ENCODE peak calls at places on chromosome 12, in six cellular contexts. H, N, W, Z, G and P are unnamed samples. For H3K9me3 and H3K36me3, the result is how much of the 10 kb centered on the place peaks cover.

GRCh38 chr12:89733579-89734201 is 25.1 kb upstream of the ATP2B1 start:
- DNase-seq in Z (no peak), H (no peak), N (peak), G (no peak), W (no peak), P (no peak)

GRCh38 chr12:70609739-70610491 is 27.3 kb downstream of the PTPRB start:
- DNase-seq in H (no peak), Z (peak), G (peak), N (peak), W (peak), P (no peak)

GRCh38 chr12:124347805-124348658 is 53.1 kb downstream of the RFLNA start:
- DNase-seq in Z (no peak), W (peak), G (no peak), H (no peak), N (no peak), P (no peak)

GRCh38 chr12:68259318-68259940 is 6.0 kb upstream of the IL22 start:
- DNase-seq in H (no peak), N (no peak), G (no peak), Z (no peak), W (no peak), P (no peak)

GRCh38 chr12:76595056-76595455 is 35.5 kb upstream of the OSBPL8 start:
- DNase-seq in W (no peak), Z (no peak), G (no peak), N (no peak), H (no peak), P (no peak)

GRCh38 chr12:123046431-123046830 is 66.0 kb downstream of the ARL6IP4 start:
- DNase-seq in W (no peak), G (no peak), H (no peak), Z (no peak), N (no peak), P (no peak)

GRCh38 chr12:93387780-93388179 is 10.1 kb downstream of the NUDT4 start:
- DNase-seq in Z (no peak), W (no peak), G (no peak), N (no peak), H (no peak), P (no peak)

GRCh38 chr12:17992002-17992656 is 97.9 kb downstream of the RERGL start:
- DNase-seq in W (peak), G (no peak), H (no peak), N (peak), Z (no peak), P (no peak)

GRCh38 chr12:2675776-2676175 is 119.0 kb upstream of the FKBP4 start:
- DNase-seq in W (no peak), H (no peak), N (no peak), G (no peak), Z (peak), P (no peak)

GRCh38 chr12:106417926-106418910 is 60.7 kb downstream of the POLR3B start:
- DNase-seq in G (no peak), N (no peak), Z (no peak), W (no peak), H (no peak), P (no peak)

DNA sequence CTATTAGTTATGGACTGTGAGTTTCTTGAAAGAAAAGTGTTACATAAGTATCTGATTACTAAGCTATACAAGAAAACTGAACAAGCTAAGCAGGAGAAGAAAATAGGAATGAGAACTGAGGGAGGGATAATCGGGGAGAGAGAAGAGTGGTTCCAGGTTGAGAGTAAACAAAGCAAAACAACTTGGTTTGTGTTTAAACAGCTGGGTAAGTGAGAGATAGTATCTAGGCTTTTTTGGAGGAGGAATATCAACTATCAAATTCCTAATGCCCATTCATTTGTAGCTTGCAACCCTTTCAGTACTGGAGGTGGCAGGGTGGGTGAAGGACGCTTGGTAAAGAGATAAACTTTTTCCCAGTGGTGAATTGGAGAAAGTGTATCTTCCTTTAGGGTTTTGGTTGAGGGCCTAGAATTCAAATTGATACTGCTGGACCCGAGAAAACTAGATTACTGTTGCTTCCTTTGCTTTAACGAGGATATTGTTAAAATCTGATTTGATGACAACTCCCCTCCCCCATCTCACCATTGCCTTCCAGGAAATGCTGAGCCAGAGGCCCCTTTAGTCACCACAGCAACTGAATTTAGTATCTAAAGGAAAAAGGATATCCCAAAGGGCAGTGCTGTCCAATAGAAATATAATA is 2.0 kb upstream of the SLC2A3 start:
- DNase-seq in Z (no peak), N (no peak), G (no peak), W (no peak), H (no peak), P (no peak)
- H3K4me3 ChIP-seq in Z (no peak), N (no peak), G (no peak), W (no peak), H (no peak), P (no peak)

GRCh38 chr12:37547611-37548010 is 769.0 kb upstream of the ALG10B start:
- DNase-seq in Z (no peak), N (no peak), H (no peak), G (no peak), W (peak), P (no peak)
- H3K9me3 ChIP-seq in Z (under half), N (under half), H (under half), G (under half), W (under half), P (under half)

GRCh38 chr12:45974171-45974719 is 16.1 kb downstream of the SCAF11 start:
- DNase-seq in Z (peak), H (no peak), G (no peak), N (no peak), W (no peak), P (no peak)

GRCh38 chr12:45966486-45966885 is 23.9 kb downstream of the SCAF11 start:
- DNase-seq in G (no peak), H (no peak), N (no peak), W (no peak), Z (no peak), P (no peak)

GRCh38 chr12:45973526-45973925 is 16.8 kb downstream of the SCAF11 start:
- DNase-seq in H (no peak), Z (no peak), G (no peak), W (no peak), N (no peak), P (no peak)

GRCh38 chr12:45974883-45975282 is 15.5 kb downstream of the SCAF11 start:
- DNase-seq in H (no peak), N (no peak), Z (no peak), G (no peak), W (no peak), P (no peak)

DNA sequence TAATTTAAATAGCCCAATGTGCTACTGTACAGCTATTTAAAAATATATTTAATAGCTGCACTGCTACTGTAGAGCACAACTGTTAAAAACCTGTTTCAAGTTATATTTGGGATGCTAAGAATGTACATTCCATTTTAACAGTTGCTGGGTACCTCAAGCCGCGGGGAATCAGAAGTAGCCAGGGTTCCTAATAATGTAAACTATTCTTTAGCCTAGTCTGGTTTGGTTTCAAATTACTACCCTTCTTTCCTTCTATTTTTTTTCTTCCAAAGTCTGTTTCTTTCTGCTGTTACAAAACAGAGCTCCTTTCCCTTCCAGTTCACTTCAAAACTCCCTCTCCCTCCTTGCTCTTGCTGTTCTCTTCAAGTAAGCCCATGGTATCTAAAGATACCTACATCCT is 21.3 kb downstream of the SCAF11 start:
- DNase-seq in Z (no peak), N (no peak), W (no peak), G (no peak), H (no peak), P (no peak)
- H3K36me3 ChIP-seq in Z (under half), N (under half), W (under half), G (under half), H (under half), P (under half)

GRCh38 chr12:108712925-108713203 is 18.5 kb downstream of the CORO1C start:
- DNase-seq in N (no peak), W (no peak), H (no peak), Z (no peak), G (no peak), P (no peak)
- H3K4me3 ChIP-seq in N (no peak), W (no peak), H (no peak), Z (no peak), G (no peak), P (no peak)